ENCODE peak calls at places on chromosome X, in eight cellular contexts. One of them, this sample, is unnamed.

GRCh38 chrX:124497386-124497785 is 151.0 kb downstream of the SH2D1A start:
- DNase-seq in A549: no peak
- DNase-seq in WERI-Rb-1: no peak
- DNase-seq in neural progenitor cell: no peak
- DNase-seq in B cell: no peak
- DNase-seq in endothelial cell: no peak
- DNase-seq in GM12865: no peak
- DNase-seq in breast epithelium: no peak
- DNase-seq in this sample: no peak

GRCh38 chrX:49079489-49080428 is at the start of gene WDR45:
- DNase-seq in breast epithelium: peak; percentile 67
- DNase-seq in neural progenitor cell: peak; percentile 65
- DNase-seq in GM12865: peak; percentile 80
- DNase-seq in A549: peak; percentile 89
- DNase-seq in endothelial cell: peak; percentile 59
- DNase-seq in WERI-Rb-1: peak; percentile 53
- DNase-seq in B cell: peak; percentile 75
- DNase-seq in this sample: peak; percentile 78

GRCh38 chrX:15398874-15399273 is 14.7 kb upstream of the VEGFD start:
- DNase-seq in endothelial cell: no peak
- DNase-seq in WERI-Rb-1: no peak
- DNase-seq in breast epithelium: no peak
- DNase-seq in GM12865: no peak
- DNase-seq in A549: no peak
- DNase-seq in B cell: no peak
- DNase-seq in neural progenitor cell: no peak
- DNase-seq in this sample: no peak

GRCh38 chrX:39944416-39944815 is 153.3 kb downstream of the BCOR start:
- DNase-seq in GM12865: no peak
- DNase-seq in B cell: no peak
- DNase-seq in WERI-Rb-1: no peak
- DNase-seq in endothelial cell: no peak
- DNase-seq in A549: no peak
- DNase-seq in breast epithelium: no peak
- DNase-seq in neural progenitor cell: no peak
- DNase-seq in this sample: no peak

GRCh38 chrX:73977542-73978169 is 326.3 kb upstream of the ZCCHC13 start:
- DNase-seq in endothelial cell: no peak
- DNase-seq in WERI-Rb-1: no peak
- DNase-seq in GM12865: peak; percentile 68
- DNase-seq in neural progenitor cell: peak; percentile 16
- DNase-seq in breast epithelium: no peak
- DNase-seq in B cell: no peak
- DNase-seq in A549: no peak
- DNase-seq in this sample: no peak

GRCh38 chrX:3094261-3094660 is 53.0 kb downstream of the ARSF start:
- DNase-seq in GM12865: no peak
- DNase-seq in B cell: no peak
- DNase-seq in A549: peak; percentile 2
- DNase-seq in WERI-Rb-1: no peak
- DNase-seq in breast epithelium: no peak
- DNase-seq in endothelial cell: no peak
- DNase-seq in neural progenitor cell: no peak
- DNase-seq in this sample: no peak

GRCh38 chrX:147565239-147565638 is 346.5 kb upstream of the FMR1 start:
- DNase-seq in B cell: no peak
- DNase-seq in A549: no peak
- DNase-seq in GM12865: no peak
- DNase-seq in breast epithelium: no peak
- DNase-seq in WERI-Rb-1: no peak
- DNase-seq in neural progenitor cell: no peak
- DNase-seq in endothelial cell: no peak
- DNase-seq in this sample: no peak

GRCh38 chrX:35617836-35618235 is 180.3 kb upstream of the MAGEB16 start:
- DNase-seq in breast epithelium: no peak
- DNase-seq in neural progenitor cell: no peak
- DNase-seq in GM12865: no peak
- DNase-seq in WERI-Rb-1: no peak
- DNase-seq in A549: no peak
- DNase-seq in B cell: no peak
- DNase-seq in endothelial cell: no peak
- DNase-seq in this sample: no peak

GRCh38 chrX:100289159-100289558 is 120.9 kb downstream of the PCDH19 start:
- DNase-seq in WERI-Rb-1: no peak
- DNase-seq in A549: no peak
- DNase-seq in GM12865: no peak
- DNase-seq in endothelial cell: no peak
- DNase-seq in neural progenitor cell: no peak
- DNase-seq in breast epithelium: no peak
- DNase-seq in B cell: no peak
- DNase-seq in this sample: no peak

GRCh38 chrX:107601759-107602158 is 26.6 kb upstream of the PRPS1 start:
- DNase-seq in endothelial cell: no peak
- DNase-seq in neural progenitor cell: no peak
- DNase-seq in breast epithelium: no peak
- DNase-seq in WERI-Rb-1: no peak
- DNase-seq in B cell: no peak
- DNase-seq in A549: no peak
- DNase-seq in GM12865: no peak
- DNase-seq in this sample: no peak

GRCh38 chrX:1535241-1536041 is 1.5 kb downstream of the P2RY8 start:
- DNase-seq in breast epithelium: no peak
- DNase-seq in endothelial cell: no peak
- DNase-seq in A549: no peak
- DNase-seq in GM12865: peak; percentile 81
- DNase-seq in neural progenitor cell: no peak
- DNase-seq in B cell: peak; percentile 61
- DNase-seq in WERI-Rb-1: no peak
- DNase-seq in this sample: peak; percentile 80

GRCh38 chrX:20053537-20053936 is 62.7 kb upstream of the BCLAF3 start:
- DNase-seq in neural progenitor cell: no peak
- DNase-seq in B cell: no peak
- DNase-seq in GM12865: no peak
- DNase-seq in WERI-Rb-1: no peak
- DNase-seq in endothelial cell: no peak
- DNase-seq in A549: no peak
- DNase-seq in breast epithelium: no peak
- DNase-seq in this sample: no peak

GRCh38 chrX:1451676-1452496 is 823 bp downstream of the ASMTL start:
- DNase-seq in GM12865: no peak
- DNase-seq in WERI-Rb-1: peak; percentile 17
- DNase-seq in B cell: no peak
- DNase-seq in A549: no peak
- DNase-seq in breast epithelium: no peak
- DNase-seq in endothelial cell: peak; percentile 30
- DNase-seq in neural progenitor cell: peak; percentile 23
- DNase-seq in this sample: peak; percentile 45

GRCh38 chrX:134718329-134719317 is 60.4 kb upstream of the PLAC1 start:
- DNase-seq in B cell: no peak
- DNase-seq in A549: peak; percentile 80
- DNase-seq in neural progenitor cell: no peak
- DNase-seq in breast epithelium: peak; percentile 20
- DNase-seq in endothelial cell: no peak
- DNase-seq in WERI-Rb-1: peak; percentile 74
- DNase-seq in GM12865: peak; percentile 69
- DNase-seq in this sample: no peak

GRCh38 chrX:12567857-12568256 is 223.4 kb upstream of the PRPS2 start:
- DNase-seq in breast epithelium: no peak
- DNase-seq in endothelial cell: no peak
- DNase-seq in A549: no peak
- DNase-seq in B cell: no peak
- DNase-seq in WERI-Rb-1: no peak
- DNase-seq in GM12865: peak; percentile 9
- DNase-seq in neural progenitor cell: peak; percentile 2
- DNase-seq in this sample: no peak

GRCh38 chrX:15059488-15059887 is 186.3 kb downstream of the MOSPD2 start:
- DNase-seq in WERI-Rb-1: no peak
- DNase-seq in neural progenitor cell: no peak
- DNase-seq in A549: no peak
- DNase-seq in B cell: no peak
- DNase-seq in endothelial cell: no peak
- DNase-seq in GM12865: no peak
- DNase-seq in breast epithelium: no peak
- DNase-seq in this sample: no peak

GRCh38 chrX:106479920-106480319 is 131.9 kb upstream of the RADX start:
- DNase-seq in A549: no peak
- DNase-seq in breast epithelium: no peak
- DNase-seq in endothelial cell: no peak
- DNase-seq in neural progenitor cell: no peak
- DNase-seq in B cell: no peak
- DNase-seq in WERI-Rb-1: no peak
- DNase-seq in GM12865: no peak
- DNase-seq in this sample: no peak

GRCh38 chrX:106484233-106484632 is 127.5 kb upstream of the RADX start:
- DNase-seq in breast epithelium: no peak
- DNase-seq in B cell: no peak
- DNase-seq in GM12865: peak; percentile 77
- DNase-seq in WERI-Rb-1: no peak
- DNase-seq in neural progenitor cell: no peak
- DNase-seq in endothelial cell: no peak
- DNase-seq in A549: no peak
- DNase-seq in this sample: no peak

GRCh38 chrX:106481341-106481740 is 130.4 kb upstream of the RADX start:
- DNase-seq in neural progenitor cell: peak; percentile 72
- DNase-seq in breast epithelium: no peak
- DNase-seq in A549: peak; percentile 3
- DNase-seq in endothelial cell: peak; percentile 58
- DNase-seq in B cell: peak; percentile 40
- DNase-seq in GM12865: peak; percentile 51
- DNase-seq in WERI-Rb-1: peak; percentile 45
- DNase-seq in this sample: no peak
- TF ChIP-seq CTCF in neural progenitor cell: peak; percentile 78
- TF ChIP-seq CTCF in breast epithelium: peak; percentile 53
- TF ChIP-seq CTCF in A549: peak; percentile 63
- TF ChIP-seq CTCF in endothelial cell: peak; percentile 70
- TF ChIP-seq CTCF in B cell: peak; percentile 76
- TF ChIP-seq CTCF in GM12865: peak; percentile 46
- TF ChIP-seq CTCF in WERI-Rb-1: peak; percentile 58
- TF ChIP-seq CTCF in this sample: peak; percentile 60

GRCh38 chrX:47361538-47362511 is 8.6 kb upstream of the ZNF157 start:
- DNase-seq in endothelial cell: peak; percentile 57
- DNase-seq in A549: peak; percentile 78
- DNase-seq in WERI-Rb-1: peak; percentile 86
- DNase-seq in neural progenitor cell: peak; percentile 91
- DNase-seq in breast epithelium: peak; percentile 73
- DNase-seq in GM12865: peak; percentile 97
- DNase-seq in B cell: peak; percentile 88
- DNase-seq in this sample: peak; percentile 64

GRCh38 chrX:47370278-47370677 is at the start of gene ZNF157:
- DNase-seq in endothelial cell: no peak
- DNase-seq in breast epithelium: no peak
- DNase-seq in WERI-Rb-1: no peak
- DNase-seq in neural progenitor cell: no peak
- DNase-seq in A549: no peak
- DNase-seq in GM12865: no peak
- DNase-seq in B cell: no peak
- DNase-seq in this sample: no peak

GRCh38 chrX:47360423-47361179 is 9.8 kb upstream of the ZNF157 start:
- DNase-seq in B cell: no peak
- DNase-seq in GM12865: no peak
- DNase-seq in breast epithelium: no peak
- DNase-seq in neural progenitor cell: no peak
- DNase-seq in endothelial cell: no peak
- DNase-seq in WERI-Rb-1: no peak
- DNase-seq in A549: no peak
- DNase-seq in this sample: no peak

GRCh38 chrX:47366051-47366722 is 4.2 kb upstream of the ZNF157 start:
- DNase-seq in A549: peak; percentile 78
- DNase-seq in breast epithelium: peak; percentile 40
- DNase-seq in endothelial cell: peak; percentile 58
- DNase-seq in WERI-Rb-1: peak; percentile 70
- DNase-seq in GM12865: peak; percentile 90
- DNase-seq in B cell: peak; percentile 82
- DNase-seq in neural progenitor cell: peak; percentile 79
- DNase-seq in this sample: peak; percentile 50
- TF ChIP-seq CTCF in A549: no peak
- TF ChIP-seq CTCF in breast epithelium: no peak
- TF ChIP-seq CTCF in endothelial cell: no peak
- TF ChIP-seq CTCF in WERI-Rb-1: no peak
- TF ChIP-seq CTCF in GM12865: no peak
- TF ChIP-seq CTCF in B cell: no peak
- TF ChIP-seq CTCF in neural progenitor cell: no peak
- TF ChIP-seq CTCF in this sample: no peak

DNA sequence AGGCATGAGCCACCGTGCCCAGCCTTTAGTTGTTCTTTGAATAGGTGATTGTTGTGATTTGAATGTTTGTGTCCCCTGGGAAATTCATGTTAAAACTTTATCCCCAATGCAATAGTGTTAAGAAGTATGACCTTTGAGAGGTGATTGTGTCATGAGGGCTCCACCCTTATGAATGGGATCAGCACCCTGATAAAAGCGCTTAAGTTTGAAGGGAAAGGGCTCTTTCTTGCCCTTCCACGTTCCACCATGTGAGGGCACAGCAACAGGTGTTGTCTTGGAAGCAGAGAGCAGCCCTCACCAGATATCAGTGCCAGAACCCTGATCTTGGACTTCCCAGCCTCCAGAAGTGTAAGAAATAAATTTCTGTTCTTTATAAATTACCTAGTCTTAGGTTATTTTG is 33.7 kb upstream of the RP2 start:
- DNase-seq in A549: no peak
- DNase-seq in WERI-Rb-1: no peak
- DNase-seq in endothelial cell: no peak
- DNase-seq in neural progenitor cell: no peak
- DNase-seq in GM12865: peak; percentile 22
- DNase-seq in breast epithelium: no peak
- DNase-seq in B cell: no peak
- DNase-seq in this sample: no peak
- TF ChIP-seq CTCF in A549: peak; percentile 47
- TF ChIP-seq CTCF in WERI-Rb-1: no peak
- TF ChIP-seq CTCF in endothelial cell: no peak
- TF ChIP-seq CTCF in neural progenitor cell: no peak
- TF ChIP-seq CTCF in GM12865: peak; percentile 22
- TF ChIP-seq CTCF in breast epithelium: no peak
- TF ChIP-seq CTCF in B cell: no peak
- TF ChIP-seq CTCF in this sample: no peak

DNA sequence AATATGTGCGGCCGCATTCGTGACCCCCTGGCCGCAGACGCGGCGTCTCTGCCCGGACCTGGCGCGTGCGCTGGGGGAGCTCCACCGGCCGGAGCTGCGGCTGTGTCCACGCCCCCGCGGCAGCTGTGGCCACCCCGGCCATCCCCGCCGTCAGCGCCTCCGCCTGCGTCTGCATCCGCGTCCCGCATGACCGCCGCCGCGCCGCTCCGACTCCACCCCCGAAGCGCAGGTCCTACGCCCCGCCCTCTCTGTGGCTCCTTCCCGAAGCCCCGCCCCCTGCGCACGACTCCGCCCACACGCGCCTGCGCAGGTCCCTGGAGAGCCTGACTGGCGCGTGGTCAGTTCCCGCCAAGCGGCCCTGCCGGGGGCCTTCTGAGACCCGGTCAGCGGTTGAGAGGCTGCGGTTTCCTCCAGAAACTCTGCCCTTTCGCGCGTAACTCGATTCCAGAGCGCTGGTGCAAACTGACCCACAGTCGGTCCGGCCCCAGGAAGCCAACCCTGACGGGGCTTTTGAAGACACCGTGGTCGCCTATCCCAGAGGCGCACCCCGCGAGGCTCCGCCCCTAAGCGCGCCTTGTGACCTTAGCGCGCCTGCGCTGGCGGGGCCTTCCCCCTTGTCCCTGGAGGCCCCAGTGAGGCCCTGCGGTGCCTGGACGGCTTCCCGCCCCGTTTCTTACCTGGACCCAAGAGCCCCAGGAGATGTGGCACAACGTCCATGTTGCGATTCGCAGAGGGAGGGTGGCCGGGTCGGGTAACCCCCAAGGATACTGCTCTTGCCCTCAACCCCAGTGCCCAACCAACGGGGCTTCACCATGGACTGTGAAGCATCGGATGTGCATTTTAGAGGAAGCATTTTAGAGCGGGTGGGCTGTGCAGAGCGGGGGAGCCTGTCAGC is at the start of gene LAGE3:
- DNase-seq in breast epithelium: peak; percentile 87
- DNase-seq in B cell: peak; percentile 91
- DNase-seq in A549: peak; percentile 83
- DNase-seq in GM12865: peak; percentile 95
- DNase-seq in neural progenitor cell: peak; percentile 92
- DNase-seq in WERI-Rb-1: peak; percentile 95
- DNase-seq in endothelial cell: peak; percentile 94
- DNase-seq in this sample: peak; percentile 91
- TF ChIP-seq CTCF in breast epithelium: no peak
- TF ChIP-seq CTCF in B cell: no peak
- TF ChIP-seq CTCF in A549: no peak
- TF ChIP-seq CTCF in GM12865: no peak
- TF ChIP-seq CTCF in neural progenitor cell: no peak
- TF ChIP-seq CTCF in WERI-Rb-1: no peak
- TF ChIP-seq CTCF in endothelial cell: no peak
- TF ChIP-seq CTCF in this sample: no peak